ENCODE peak calls at places on chromosomes 13 and 19, in seven cellular contexts. One of them, this sample, is unnamed.

GRCh38 chr13:46728777-46729176 is 68.2 kb downstream of the ESD start:
- DNase-seq in GM12878: no peak
- DNase-seq in HCT116: no peak
- DNase-seq in endothelial cell of umbilical vein: no peak
- DNase-seq in HepG2: peak
- DNase-seq in K562: peak
- DNase-seq in H1: no peak
- DNase-seq in this sample: no peak

GRCh38 chr19:16611121-16611520 is 16.9 kb downstream of the MED26 start:
- DNase-seq in GM12878: no peak
- DNase-seq in HCT116: no peak
- DNase-seq in endothelial cell of umbilical vein: no peak
- DNase-seq in HepG2: no peak
- DNase-seq in K562: no peak
- DNase-seq in H1: no peak
- DNase-seq in this sample: no peak

GRCh38 chr19:5186293-5187050 is 154.1 kb downstream of the PTPRS start:
- DNase-seq in GM12878: no peak
- DNase-seq in HCT116: no peak
- DNase-seq in endothelial cell of umbilical vein: no peak
- DNase-seq in HepG2: no peak
- DNase-seq in K562: no peak
- DNase-seq in H1: no peak
- DNase-seq in this sample: no peak

GRCh38 chr13:85137516-85137915 is 661.7 kb downstream of the SLITRK6 start:
- DNase-seq in GM12878: no peak
- DNase-seq in HCT116: no peak
- DNase-seq in endothelial cell of umbilical vein: no peak
- DNase-seq in HepG2: no peak
- DNase-seq in K562: no peak
- DNase-seq in H1: no peak
- DNase-seq in this sample: no peak

GRCh38 chr19:3818479-3818878 is 32.3 kb upstream of the MATK start:
- DNase-seq in GM12878: no peak
- DNase-seq in HCT116: no peak
- DNase-seq in endothelial cell of umbilical vein: peak
- DNase-seq in HepG2: no peak
- DNase-seq in K562: no peak
- DNase-seq in H1: no peak
- DNase-seq in this sample: no peak

GRCh38 chr13:39665763-39666162 is 10.3 kb downstream of the COG6 start:
- DNase-seq in GM12878: no peak
- DNase-seq in HCT116: no peak
- DNase-seq in endothelial cell of umbilical vein: no peak
- DNase-seq in HepG2: no peak
- DNase-seq in K562: no peak
- DNase-seq in H1: no peak
- DNase-seq in this sample: no peak

GRCh38 chr13:29497137-29497654 is 98.3 kb downstream of the SLC7A1 start:
- DNase-seq in GM12878: no peak
- DNase-seq in HCT116: no peak
- DNase-seq in endothelial cell of umbilical vein: no peak
- DNase-seq in HepG2: no peak
- DNase-seq in K562: no peak
- DNase-seq in H1: no peak
- DNase-seq in this sample: no peak

GRCh38 chr19:58334691-58335249 is 8.0 kb downstream of the ZSCAN22 start:
- DNase-seq in GM12878: no peak
- DNase-seq in HCT116: no peak
- DNase-seq in endothelial cell of umbilical vein: no peak
- DNase-seq in HepG2: no peak
- DNase-seq in K562: no peak
- DNase-seq in H1: no peak
- DNase-seq in this sample: no peak

GRCh38 chr19:50327461-50328256 is 1.5 kb downstream of the KCNC3 start:
- DNase-seq in GM12878: no peak
- DNase-seq in HCT116: no peak
- DNase-seq in endothelial cell of umbilical vein: no peak
- DNase-seq in HepG2: no peak
- DNase-seq in K562: no peak
- DNase-seq in H1: no peak
- DNase-seq in this sample: no peak

GRCh38 chr13:50730496-50731171 is 112.9 kb downstream of the DLEU7 start:
- DNase-seq in GM12878: no peak
- DNase-seq in HCT116: no peak
- DNase-seq in endothelial cell of umbilical vein: no peak
- DNase-seq in HepG2: no peak
- DNase-seq in K562: no peak
- DNase-seq in H1: no peak
- DNase-seq in this sample: no peak

GRCh38 chr13:108005231-108005630 is 210.1 kb downstream of the LIG4 start:
- DNase-seq in GM12878: no peak
- DNase-seq in HCT116: no peak
- DNase-seq in endothelial cell of umbilical vein: no peak
- DNase-seq in HepG2: no peak
- DNase-seq in K562: peak
- DNase-seq in H1: no peak
- DNase-seq in this sample: no peak

GRCh38 chr19:7988307-7988706 is 17.1 kb downstream of the ELAVL1 start:
- DNase-seq in GM12878: no peak
- DNase-seq in HCT116: no peak
- DNase-seq in endothelial cell of umbilical vein: no peak
- DNase-seq in HepG2: no peak
- DNase-seq in K562: no peak
- DNase-seq in H1: no peak
- DNase-seq in this sample: no peak
- H3K9ac ChIP-seq in GM12878: no peak
- H3K9ac ChIP-seq in HCT116: no peak
- H3K9ac ChIP-seq in endothelial cell of umbilical vein: no peak
- H3K9ac ChIP-seq in HepG2: no peak
- H3K9ac ChIP-seq in K562: no peak
- H3K9ac ChIP-seq in H1: no peak
- H3K9ac ChIP-seq in this sample: no peak

GRCh38 chr19:34365463-34366401 is 736 bp downstream of the GPI start:
- DNase-seq in GM12878: no peak
- DNase-seq in HCT116: no peak
- DNase-seq in endothelial cell of umbilical vein: peak
- DNase-seq in HepG2: no peak
- DNase-seq in K562: peak
- DNase-seq in H1: peak
- DNase-seq in this sample: no peak
- TF ChIP-seq EZH2 in GM12878: no peak
- TF ChIP-seq EZH2 in HCT116: no peak
- TF ChIP-seq EZH2 in endothelial cell of umbilical vein: no peak
- TF ChIP-seq EZH2 in HepG2: no peak
- TF ChIP-seq EZH2 in K562: no peak
- TF ChIP-seq EZH2 in H1: no peak
- TF ChIP-seq EZH2 in this sample: no peak

GRCh38 chr13:98910501-98910951 is 67.3 kb downstream of the DOCK9 start:
- DNase-seq in GM12878: no peak
- DNase-seq in HCT116: peak
- DNase-seq in endothelial cell of umbilical vein: peak
- DNase-seq in HepG2: peak
- DNase-seq in K562: peak
- DNase-seq in H1: no peak
- DNase-seq in this sample: no peak
- TF ChIP-seq POLR2AphosphoS5 in GM12878: no peak
- TF ChIP-seq POLR2AphosphoS5 in HCT116: no peak
- TF ChIP-seq POLR2AphosphoS5 in endothelial cell of umbilical vein: peak
- TF ChIP-seq POLR2AphosphoS5 in HepG2: no peak
- TF ChIP-seq POLR2AphosphoS5 in K562: no peak
- TF ChIP-seq POLR2AphosphoS5 in H1: no peak
- TF ChIP-seq POLR2AphosphoS5 in this sample: no peak

GRCh38 chr13:75726313-75726712 is 90.2 kb downstream of the LMO7 start:
- DNase-seq in GM12878: no peak
- DNase-seq in HCT116: no peak
- DNase-seq in endothelial cell of umbilical vein: no peak
- DNase-seq in HepG2: no peak
- DNase-seq in K562: no peak
- DNase-seq in H1: no peak
- DNase-seq in this sample: no peak

GRCh38 chr13:75725784-75726183 is 89.7 kb downstream of the LMO7 start:
- DNase-seq in GM12878: no peak
- DNase-seq in HCT116: no peak
- DNase-seq in endothelial cell of umbilical vein: peak
- DNase-seq in HepG2: no peak
- DNase-seq in K562: no peak
- DNase-seq in H1: no peak
- DNase-seq in this sample: no peak

GRCh38 chr13:75721307-75721706 is 85.2 kb downstream of the LMO7 start:
- DNase-seq in GM12878: no peak
- DNase-seq in HCT116: no peak
- DNase-seq in endothelial cell of umbilical vein: no peak
- DNase-seq in HepG2: no peak
- DNase-seq in K562: no peak
- DNase-seq in H1: no peak
- DNase-seq in this sample: no peak

GRCh38 chr13:75723927-75724326 is 87.8 kb downstream of the LMO7 start:
- DNase-seq in GM12878: no peak
- DNase-seq in HCT116: no peak
- DNase-seq in endothelial cell of umbilical vein: no peak
- DNase-seq in HepG2: no peak
- DNase-seq in K562: no peak
- DNase-seq in H1: no peak
- DNase-seq in this sample: no peak

GRCh38 chr13:75724742-75725504 is 88.8 kb downstream of the LMO7 start:
- DNase-seq in GM12878: no peak
- DNase-seq in HCT116: no peak
- DNase-seq in endothelial cell of umbilical vein: peak
- DNase-seq in HepG2: no peak
- DNase-seq in K562: no peak
- DNase-seq in H1: no peak
- DNase-seq in this sample: no peak
- H3K9ac ChIP-seq in GM12878: no peak
- H3K9ac ChIP-seq in HCT116: no peak
- H3K9ac ChIP-seq in endothelial cell of umbilical vein: peak
- H3K9ac ChIP-seq in HepG2: no peak
- H3K9ac ChIP-seq in K562: no peak
- H3K9ac ChIP-seq in H1: no peak
- H3K9ac ChIP-seq in this sample: no peak

GRCh38 chr19:14168993-14169392 is 32.6 kb upstream of the ASF1B start:
- DNase-seq in GM12878: no peak
- DNase-seq in HCT116: no peak
- DNase-seq in endothelial cell of umbilical vein: no peak
- DNase-seq in HepG2: no peak
- DNase-seq in K562: no peak
- DNase-seq in H1: no peak
- DNase-seq in this sample: no peak
- TF ChIP-seq EZH2 in GM12878: no peak
- TF ChIP-seq EZH2 in HCT116: no peak
- TF ChIP-seq EZH2 in endothelial cell of umbilical vein: no peak
- TF ChIP-seq EZH2 in HepG2: no peak
- TF ChIP-seq EZH2 in K562: no peak
- TF ChIP-seq EZH2 in H1: no peak
- TF ChIP-seq EZH2 in this sample: no peak

GRCh38 chr19:19652482-19653295 is 9.2 kb upstream of the GMIP start:
- DNase-seq in GM12878: no peak
- DNase-seq in HCT116: no peak
- DNase-seq in endothelial cell of umbilical vein: no peak
- DNase-seq in HepG2: no peak
- DNase-seq in K562: no peak
- DNase-seq in H1: no peak
- DNase-seq in this sample: no peak
- TF ChIP-seq POLR2AphosphoS5 in GM12878: no peak
- TF ChIP-seq POLR2AphosphoS5 in HCT116: no peak
- TF ChIP-seq POLR2AphosphoS5 in endothelial cell of umbilical vein: no peak
- TF ChIP-seq POLR2AphosphoS5 in HepG2: no peak
- TF ChIP-seq POLR2AphosphoS5 in K562: no peak
- TF ChIP-seq POLR2AphosphoS5 in H1: no peak
- TF ChIP-seq POLR2AphosphoS5 in this sample: no peak

GRCh38 chr19:38250428-38250820 is 5.8 kb downstream of the PPP1R14A start:
- DNase-seq in GM12878: no peak
- DNase-seq in HCT116: no peak
- DNase-seq in endothelial cell of umbilical vein: no peak
- DNase-seq in HepG2: no peak
- DNase-seq in K562: no peak
- DNase-seq in H1: no peak
- DNase-seq in this sample: no peak
- H3K9ac ChIP-seq in GM12878: no peak
- H3K9ac ChIP-seq in HCT116: no peak
- H3K9ac ChIP-seq in endothelial cell of umbilical vein: no peak
- H3K9ac ChIP-seq in HepG2: no peak
- H3K9ac ChIP-seq in K562: no peak
- H3K9ac ChIP-seq in H1: no peak
- H3K9ac ChIP-seq in this sample: no peak